ENCODE peak calls at places on chromosomes 12 and 14, in ten cellular contexts. W, U, J, D, B, E, A, Y, L and T are unnamed samples.

GRCh38 chr14:32074887-32075572 is 2.1 kb upstream of the ARHGAP5 start:
- DNase-seq in W (no peak), U (no peak), J (no peak), D (no peak), B (no peak), E (no peak), A (no peak), Y (no peak), L (no peak), T (no peak)

GRCh38 chr14:63510538-63510937 is 32.6 kb downstream of the PPP2R5E start:
- DNase-seq in W (peak; percentile 60), U (no peak), J (no peak), D (no peak), B (peak; percentile 9), E (no peak), A (no peak), Y (no peak), L (no peak), T (no peak)

GRCh38 chr14:105589161-105589925 is 63.0 kb downstream of the TMEM121 start:
- DNase-seq in W (no peak), U (no peak), J (peak; percentile 58), D (no peak), B (no peak), E (no peak), A (no peak), Y (no peak), L (no peak), T (peak; percentile 66)

GRCh38 chr12:121288941-121289340 is 7.6 kb downstream of the CAMKK2 start:
- DNase-seq in W (peak; percentile 20), U (no peak), J (no peak), D (no peak), B (no peak), E (peak; percentile 81), A (peak; percentile 64), Y (peak; percentile 54), L (peak; percentile 51), T (peak; percentile 64)

GRCh38 chr14:57189070-57189469 is 79.6 kb downstream of the EXOC5 start:
- DNase-seq in W (no peak), U (no peak), J (no peak), D (peak; percentile 25), B (no peak), E (no peak), A (peak; percentile 34), Y (no peak), L (no peak), T (no peak)

GRCh38 chr12:56398324-56398723 is 35.7 kb upstream of the APOF start:
- DNase-seq in W (no peak), U (no peak), J (no peak), D (no peak), B (no peak), E (no peak), A (no peak), Y (no peak), L (no peak), T (no peak)

GRCh38 chr12:15629761-15630160 is 159.4 kb downstream of the EPS8 start:
- DNase-seq in W (no peak), U (no peak), J (no peak), D (peak; percentile 39), B (no peak), E (no peak), A (no peak), Y (no peak), L (no peak), T (no peak)

GRCh38 chr14:24213866-24214652 is 771 bp upstream of the CHMP4A start:
- DNase-seq in W (no peak), U (no peak), J (no peak), D (no peak), B (no peak), E (no peak), A (no peak), Y (no peak), L (no peak), T (no peak)

GRCh38 chr12:1883513-1883912 is 34.9 kb downstream of the CACNA2D4 start:
- DNase-seq in W (no peak), U (no peak), J (no peak), D (no peak), B (no peak), E (no peak), A (peak; percentile 10), Y (no peak), L (no peak), T (no peak)

GRCh38 chr12:1885082-1885596 is 33.3 kb downstream of the CACNA2D4 start:
- DNase-seq in W (no peak), U (no peak), J (peak; percentile 38), D (no peak), B (no peak), E (no peak), A (peak; percentile 8), Y (no peak), L (no peak), T (no peak)

GRCh38 chr12:1882850-1883470 is 35.5 kb downstream of the CACNA2D4 start:
- DNase-seq in W (no peak), U (no peak), J (peak; percentile 55), D (no peak), B (no peak), E (no peak), A (peak; percentile 16), Y (no peak), L (no peak), T (no peak)

GRCh38 chr12:1885605-1886245 is 32.7 kb downstream of the CACNA2D4 start:
- DNase-seq in W (no peak), U (no peak), J (no peak), D (no peak), B (no peak), E (no peak), A (no peak), Y (no peak), L (no peak), T (no peak)

DNA sequence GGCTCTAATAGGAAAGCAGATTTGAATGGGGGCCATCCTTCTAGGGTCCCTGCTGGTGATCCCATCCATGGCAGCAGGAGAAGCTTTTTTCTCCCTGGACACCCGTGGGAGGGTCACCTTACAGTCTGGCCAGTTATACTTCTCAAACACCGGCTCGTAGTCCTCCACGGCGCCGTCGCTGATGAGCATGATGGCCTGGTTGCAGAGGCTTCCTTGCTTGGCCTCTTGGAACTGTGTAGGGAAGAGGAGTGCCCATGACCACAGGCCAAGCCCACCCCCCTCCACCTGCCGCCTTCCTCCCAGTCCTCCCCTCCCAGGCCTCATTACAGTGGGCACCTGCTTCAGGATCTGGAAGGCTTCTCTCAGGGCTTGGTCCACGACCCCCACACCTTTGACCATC is 33.8 kb downstream of the CACNA2D4 start:
- DNase-seq in W (no peak), U (no peak), J (peak; percentile 40), D (no peak), B (no peak), E (no peak), A (peak; percentile 4), Y (no peak), L (no peak), T (no peak)
- H3K27me3 ChIP-seq in W (no peaks in the 10 kb centered on the region), U (no peaks in the 10 kb centered on the region), J (no peaks in the 10 kb centered on the region), D (no peaks in the 10 kb centered on the region), B (no peaks in the 10 kb centered on the region), E (no peaks in the 10 kb centered on the region), A (no peaks in the 10 kb centered on the region), Y (no peaks in the 10 kb centered on the region), L (no peaks in the 10 kb centered on the region), T (no peaks in the 10 kb centered on the region)

GRCh38 chr14:36848213-36848612 is 186.6 kb downstream of the PAX9 start:
- DNase-seq in W (no peak), U (no peak), J (no peak), D (no peak), B (no peak), E (no peak), A (no peak), Y (no peak), L (no peak), T (no peak)

GRCh38 chr14:36845346-36846042 is 183.8 kb downstream of the PAX9 start:
- DNase-seq in W (no peak), U (no peak), J (no peak), D (no peak), B (no peak), E (no peak), A (no peak), Y (no peak), L (no peak), T (no peak)

GRCh38 chr14:36843410-36843809 is 181.8 kb downstream of the PAX9 start:
- DNase-seq in W (no peak), U (no peak), J (no peak), D (no peak), B (no peak), E (no peak), A (no peak), Y (no peak), L (no peak), T (no peak)

GRCh38 chr14:36844443-36844842 is 182.8 kb downstream of the PAX9 start:
- DNase-seq in W (no peak), U (no peak), J (no peak), D (no peak), B (no peak), E (no peak), A (peak; percentile 10), Y (no peak), L (no peak), T (no peak)

DNA sequence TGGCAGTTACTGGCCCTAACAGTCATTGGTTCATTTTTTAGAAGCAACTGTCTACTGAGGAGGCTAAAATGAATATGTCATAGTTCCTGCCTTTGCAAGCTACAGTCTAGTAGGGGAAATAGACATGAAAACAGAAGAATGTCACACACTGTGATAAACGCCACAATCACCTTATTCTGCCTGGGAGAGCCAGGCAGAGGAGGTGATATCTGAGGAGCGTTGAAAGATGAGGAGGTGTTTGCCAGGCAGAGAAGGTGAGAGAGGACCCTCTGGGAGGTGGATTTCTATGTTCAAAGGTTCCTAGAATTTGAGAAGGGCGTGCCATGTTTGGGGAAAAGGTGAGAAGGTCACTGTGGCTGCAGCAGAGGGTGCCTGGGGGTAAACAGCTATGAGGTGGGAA is 185.7 kb downstream of the PAX9 start:
- DNase-seq in W (no peak), U (no peak), J (no peak), D (no peak), B (no peak), E (no peak), A (no peak), Y (no peak), L (no peak), T (no peak)
- H3K27me3 ChIP-seq in W (peaks cover 2% of the 10 kb centered on the region), U (no peaks in the 10 kb centered on the region), J (no peaks in the 10 kb centered on the region), D (no peaks in the 10 kb centered on the region), B (no peaks in the 10 kb centered on the region), E (no peaks in the 10 kb centered on the region), A (no peaks in the 10 kb centered on the region), Y (no peaks in the 10 kb centered on the region), L (peaks cover 5% of the 10 kb centered on the region), T (no peaks in the 10 kb centered on the region)

GRCh38 chr14:97218336-97218712 is 421.1 kb downstream of the VRK1 start:
- DNase-seq in W (no peak), U (peak; percentile 62), J (no peak), D (no peak), B (no peak), E (no peak), A (no peak), Y (no peak), L (no peak), T (no peak)
- H3K27me3 ChIP-seq in W (peaks cover 30% of the 10 kb centered on the region), U (no peaks in the 10 kb centered on the region), J (peaks cover 16% of the 10 kb centered on the region), D (peaks cover 6% of the 10 kb centered on the region), B (peaks cover 13% of the 10 kb centered on the region), E (no peaks in the 10 kb centered on the region), A (peaks cover 14% of the 10 kb centered on the region), Y (no peaks in the 10 kb centered on the region), L (peaks cover 42% of the 10 kb centered on the region), T (no peaks in the 10 kb centered on the region)

GRCh38 chr12:9943244-9943643 is 11.1 kb upstream of the CLEC2A start:
- DNase-seq in W (no peak), U (peak; percentile 45), J (peak; percentile 60), D (no peak), B (no peak), E (no peak), A (no peak), Y (no peak), L (no peak), T (no peak)

GRCh38 chr12:9951026-9951652 is 19.0 kb upstream of the CLEC2A start:
- DNase-seq in W (peak; percentile 33), U (no peak), J (no peak), D (no peak), B (peak; percentile 41), E (no peak), A (no peak), Y (no peak), L (no peak), T (no peak)

GRCh38 chr12:9944404-9944803 is 12.2 kb upstream of the CLEC2A start:
- DNase-seq in W (peak; percentile 31), U (no peak), J (no peak), D (no peak), B (no peak), E (no peak), A (no peak), Y (no peak), L (no peak), T (no peak)

GRCh38 chr12:9947674-9948073 is 15.5 kb upstream of the CLEC2A start:
- DNase-seq in W (no peak), U (no peak), J (no peak), D (no peak), B (no peak), E (no peak), A (no peak), Y (no peak), L (no peak), T (no peak)

DNA sequence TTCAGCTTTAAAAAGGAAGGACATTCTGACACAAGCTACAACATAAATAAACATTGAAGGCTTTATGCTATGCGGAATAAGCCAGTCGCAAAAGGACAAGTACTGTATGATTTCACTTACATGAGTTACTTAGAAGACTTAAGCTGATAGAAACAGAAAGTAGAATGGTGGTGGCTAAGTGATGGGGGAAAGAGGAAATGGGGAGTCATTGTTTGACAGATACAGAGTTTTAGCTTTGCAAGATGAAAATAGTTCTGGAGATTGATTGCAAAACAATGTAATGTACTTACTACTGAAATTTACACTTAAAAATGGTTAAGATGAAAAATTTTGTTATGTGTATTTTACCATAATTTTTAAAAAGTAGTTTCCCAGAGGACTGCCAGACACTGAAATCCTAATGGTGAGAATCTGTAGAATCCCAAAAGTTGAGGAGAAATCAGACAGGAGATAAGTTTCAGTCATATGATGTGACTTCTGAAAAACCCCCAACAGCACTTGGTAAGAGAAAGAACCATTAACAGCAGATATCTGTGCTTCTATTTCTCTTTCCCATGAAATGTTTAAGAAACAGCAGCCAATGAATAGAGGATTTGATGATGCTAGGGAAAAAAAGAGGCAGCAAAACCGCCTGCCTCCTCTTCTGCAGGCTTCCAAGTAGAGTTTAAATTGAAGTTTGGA is 16.6 kb upstream of the CLEC2A start:
- DNase-seq in W (no peak), U (no peak), J (no peak), D (no peak), B (no peak), E (no peak), A (no peak), Y (no peak), L (no peak), T (no peak)
- H3K27me3 ChIP-seq in W (no peaks in the 10 kb centered on the region), U (no peaks in the 10 kb centered on the region), J (no peaks in the 10 kb centered on the region), D (peaks cover 2% of the 10 kb centered on the region), B (no peaks in the 10 kb centered on the region), E (no peaks in the 10 kb centered on the region), A (no peaks in the 10 kb centered on the region), Y (no peaks in the 10 kb centered on the region), L (no peaks in the 10 kb centered on the region), T (no peaks in the 10 kb centered on the region)